ENCODE peak calls at places on chromosome 19, in eight cellular contexts. One of them, this sample, is unnamed.

GRCh38 chr19:14533450-14533849 is 4.1 kb downstream of the TECR start:
- DNase-seq in right cardiac atrium: no peak
- DNase-seq in breast epithelium: no peak
- DNase-seq in thoracic aorta: no peak
- DNase-seq in effector memory CD4-positive, alpha-beta T cell: no peak
- DNase-seq in OCI-LY7: no peak
- DNase-seq in fibroblast of villous mesenchyme: no peak
- DNase-seq in lower leg skin: no peak
- DNase-seq in this sample: no peak

GRCh38 chr19:29285878-29286277 is 72.9 kb upstream of the UQCRFS1 start:
- DNase-seq in right cardiac atrium: no peak
- DNase-seq in breast epithelium: no peak
- DNase-seq in thoracic aorta: no peak
- DNase-seq in effector memory CD4-positive, alpha-beta T cell: no peak
- DNase-seq in OCI-LY7: no peak
- DNase-seq in fibroblast of villous mesenchyme: no peak
- DNase-seq in lower leg skin: no peak
- DNase-seq in this sample: no peak

GRCh38 chr19:1026189-1027019 is at the start of gene CNN2:
- DNase-seq in right cardiac atrium: peak
- DNase-seq in breast epithelium: peak
- DNase-seq in thoracic aorta: no peak
- DNase-seq in effector memory CD4-positive, alpha-beta T cell: peak
- DNase-seq in OCI-LY7: peak
- DNase-seq in fibroblast of villous mesenchyme: peak
- DNase-seq in lower leg skin: peak
- DNase-seq in this sample: peak

GRCh38 chr19:45682908-45683307 is 8.8 kb downstream of the SNRPD2 start:
- DNase-seq in right cardiac atrium: no peak
- DNase-seq in breast epithelium: no peak
- DNase-seq in thoracic aorta: no peak
- DNase-seq in effector memory CD4-positive, alpha-beta T cell: no peak
- DNase-seq in OCI-LY7: no peak
- DNase-seq in fibroblast of villous mesenchyme: no peak
- DNase-seq in lower leg skin: no peak
- DNase-seq in this sample: no peak

GRCh38 chr19:6616011-6616410 is 25.1 kb upstream of the CD70 start:
- DNase-seq in right cardiac atrium: no peak
- DNase-seq in breast epithelium: no peak
- DNase-seq in thoracic aorta: no peak
- DNase-seq in effector memory CD4-positive, alpha-beta T cell: no peak
- DNase-seq in OCI-LY7: no peak
- DNase-seq in fibroblast of villous mesenchyme: no peak
- DNase-seq in lower leg skin: no peak
- DNase-seq in this sample: peak

GRCh38 chr19:23283925-23284324 is 33.7 kb upstream of the ZNF724 start:
- DNase-seq in right cardiac atrium: peak
- DNase-seq in breast epithelium: peak
- DNase-seq in thoracic aorta: no peak
- DNase-seq in effector memory CD4-positive, alpha-beta T cell: peak
- DNase-seq in OCI-LY7: peak
- DNase-seq in fibroblast of villous mesenchyme: peak
- DNase-seq in lower leg skin: no peak
- DNase-seq in this sample: peak

GRCh38 chr19:40219721-40220276 is 1.6 kb upstream of the TTC9B start:
- DNase-seq in right cardiac atrium: no peak
- DNase-seq in breast epithelium: no peak
- DNase-seq in thoracic aorta: no peak
- DNase-seq in effector memory CD4-positive, alpha-beta T cell: no peak
- DNase-seq in OCI-LY7: no peak
- DNase-seq in fibroblast of villous mesenchyme: peak
- DNase-seq in lower leg skin: no peak
- DNase-seq in this sample: no peak

GRCh38 chr19:45470147-45471081 is 2.6 kb downstream of the FOSB start:
- DNase-seq in right cardiac atrium: no peak
- DNase-seq in breast epithelium: no peak
- DNase-seq in thoracic aorta: no peak
- DNase-seq in effector memory CD4-positive, alpha-beta T cell: peak
- DNase-seq in OCI-LY7: no peak
- DNase-seq in fibroblast of villous mesenchyme: peak
- DNase-seq in lower leg skin: no peak
- DNase-seq in this sample: peak

GRCh38 chr19:17479325-17479791 is 9.0 kb downstream of the SLC27A1 start:
- DNase-seq in right cardiac atrium: no peak
- DNase-seq in breast epithelium: no peak
- DNase-seq in thoracic aorta: no peak
- DNase-seq in effector memory CD4-positive, alpha-beta T cell: no peak
- DNase-seq in OCI-LY7: no peak
- DNase-seq in fibroblast of villous mesenchyme: peak
- DNase-seq in lower leg skin: no peak
- DNase-seq in this sample: no peak

GRCh38 chr19:45110811-45111210 is 17.8 kb downstream of the PPP1R37 start:
- DNase-seq in right cardiac atrium: no peak
- DNase-seq in breast epithelium: no peak
- DNase-seq in thoracic aorta: no peak
- DNase-seq in effector memory CD4-positive, alpha-beta T cell: no peak
- DNase-seq in OCI-LY7: no peak
- DNase-seq in fibroblast of villous mesenchyme: no peak
- DNase-seq in lower leg skin: no peak
- DNase-seq in this sample: no peak

GRCh38 chr19:5024282-5024681 is 55.4 kb downstream of the KDM4B start:
- DNase-seq in right cardiac atrium: no peak
- DNase-seq in breast epithelium: no peak
- DNase-seq in thoracic aorta: no peak
- DNase-seq in effector memory CD4-positive, alpha-beta T cell: no peak
- DNase-seq in OCI-LY7: no peak
- DNase-seq in fibroblast of villous mesenchyme: no peak
- DNase-seq in lower leg skin: no peak
- DNase-seq in this sample: no peak

GRCh38 chr19:54448037-54448773 is 794 bp upstream of the LENG8 start:
- DNase-seq in right cardiac atrium: peak
- DNase-seq in breast epithelium: no peak
- DNase-seq in thoracic aorta: no peak
- DNase-seq in effector memory CD4-positive, alpha-beta T cell: peak
- DNase-seq in OCI-LY7: peak
- DNase-seq in fibroblast of villous mesenchyme: peak
- DNase-seq in lower leg skin: no peak
- DNase-seq in this sample: no peak

GRCh38 chr19:41753936-41754529 is 1.3 kb upstream of the CEACAM6 start:
- DNase-seq in right cardiac atrium: peak
- DNase-seq in breast epithelium: no peak
- DNase-seq in thoracic aorta: no peak
- DNase-seq in effector memory CD4-positive, alpha-beta T cell: peak
- DNase-seq in OCI-LY7: peak
- DNase-seq in fibroblast of villous mesenchyme: peak
- DNase-seq in lower leg skin: peak
- DNase-seq in this sample: peak

GRCh38 chr19:50460161-50460765 is 16.0 kb upstream of the EMC10 start:
- DNase-seq in right cardiac atrium: no peak
- DNase-seq in breast epithelium: no peak
- DNase-seq in thoracic aorta: no peak
- DNase-seq in effector memory CD4-positive, alpha-beta T cell: no peak
- DNase-seq in OCI-LY7: peak
- DNase-seq in fibroblast of villous mesenchyme: peak
- DNase-seq in lower leg skin: no peak
- DNase-seq in this sample: no peak

GRCh38 chr19:16814526-16815100 is 14.6 kb upstream of the SIN3B start:
- DNase-seq in right cardiac atrium: no peak
- DNase-seq in breast epithelium: no peak
- DNase-seq in thoracic aorta: no peak
- DNase-seq in effector memory CD4-positive, alpha-beta T cell: no peak
- DNase-seq in OCI-LY7: no peak
- DNase-seq in fibroblast of villous mesenchyme: no peak
- DNase-seq in lower leg skin: no peak
- DNase-seq in this sample: no peak

GRCh38 chr19:31676271-31677004 is 327.2 kb upstream of the TSHZ3 start:
- DNase-seq in right cardiac atrium: no peak
- DNase-seq in breast epithelium: no peak
- DNase-seq in thoracic aorta: no peak
- DNase-seq in effector memory CD4-positive, alpha-beta T cell: no peak
- DNase-seq in OCI-LY7: peak
- DNase-seq in fibroblast of villous mesenchyme: no peak
- DNase-seq in lower leg skin: no peak
- DNase-seq in this sample: no peak

GRCh38 chr19:31149306-31149975 is 199.8 kb downstream of the TSHZ3 start:
- DNase-seq in right cardiac atrium: no peak
- DNase-seq in breast epithelium: no peak
- DNase-seq in thoracic aorta: no peak
- DNase-seq in effector memory CD4-positive, alpha-beta T cell: no peak
- DNase-seq in OCI-LY7: no peak
- DNase-seq in fibroblast of villous mesenchyme: no peak
- DNase-seq in lower leg skin: no peak
- DNase-seq in this sample: no peak

GRCh38 chr19:13833330-13834265 is 38.4 kb downstream of the ZSWIM4 start:
- DNase-seq in right cardiac atrium: peak
- DNase-seq in breast epithelium: peak
- DNase-seq in thoracic aorta: peak
- DNase-seq in effector memory CD4-positive, alpha-beta T cell: peak
- DNase-seq in OCI-LY7: peak
- DNase-seq in fibroblast of villous mesenchyme: peak
- DNase-seq in lower leg skin: peak
- DNase-seq in this sample: peak

DNA sequence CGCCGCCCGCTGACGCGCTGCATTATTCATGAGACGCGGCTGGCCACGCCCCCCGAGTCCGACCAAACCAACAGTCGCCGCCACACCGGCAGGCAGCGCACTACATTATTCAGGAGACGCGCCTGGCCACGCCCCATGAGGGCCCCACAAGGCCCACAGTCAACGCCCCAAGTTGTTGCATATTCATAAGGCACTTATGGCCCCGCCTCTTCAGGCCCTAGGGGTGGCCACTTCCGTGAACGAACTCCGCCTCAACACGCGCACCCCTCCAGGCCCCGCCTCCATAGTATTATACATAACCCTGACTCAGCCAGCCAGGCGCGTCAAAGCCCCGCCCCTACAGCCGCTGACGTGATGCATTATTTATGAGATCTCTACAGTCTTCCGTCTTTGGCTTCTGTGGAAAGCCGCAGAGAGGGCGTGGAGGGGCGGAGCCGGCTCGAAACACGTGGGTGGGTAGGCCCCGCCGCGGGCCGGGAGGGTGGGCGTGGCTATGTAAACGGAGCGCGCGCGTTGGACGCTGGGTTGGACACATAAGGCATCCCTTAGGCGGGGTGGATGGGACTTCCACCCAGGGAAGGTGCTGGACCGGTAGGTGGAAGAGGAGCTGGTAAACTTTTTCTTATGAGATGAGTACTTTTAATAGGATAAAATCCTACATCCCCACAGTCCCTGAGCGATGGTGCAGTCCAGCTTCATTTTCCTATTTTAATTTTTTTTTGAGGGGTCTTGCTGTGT is 423 bp upstream of the ELL start:
- DNase-seq in right cardiac atrium: peak
- DNase-seq in breast epithelium: peak
- DNase-seq in thoracic aorta: peak
- DNase-seq in effector memory CD4-positive, alpha-beta T cell: peak
- DNase-seq in OCI-LY7: peak
- DNase-seq in fibroblast of villous mesenchyme: peak
- DNase-seq in lower leg skin: peak
- DNase-seq in this sample: peak
- H3K4me3 ChIP-seq in right cardiac atrium: peak
- H3K4me3 ChIP-seq in breast epithelium: peak
- H3K4me3 ChIP-seq in thoracic aorta: peak
- H3K4me3 ChIP-seq in effector memory CD4-positive, alpha-beta T cell: peak
- H3K4me3 ChIP-seq in OCI-LY7: peak
- H3K4me3 ChIP-seq in fibroblast of villous mesenchyme: peak
- H3K4me3 ChIP-seq in lower leg skin: no peak
- H3K4me3 ChIP-seq in this sample: peak

DNA sequence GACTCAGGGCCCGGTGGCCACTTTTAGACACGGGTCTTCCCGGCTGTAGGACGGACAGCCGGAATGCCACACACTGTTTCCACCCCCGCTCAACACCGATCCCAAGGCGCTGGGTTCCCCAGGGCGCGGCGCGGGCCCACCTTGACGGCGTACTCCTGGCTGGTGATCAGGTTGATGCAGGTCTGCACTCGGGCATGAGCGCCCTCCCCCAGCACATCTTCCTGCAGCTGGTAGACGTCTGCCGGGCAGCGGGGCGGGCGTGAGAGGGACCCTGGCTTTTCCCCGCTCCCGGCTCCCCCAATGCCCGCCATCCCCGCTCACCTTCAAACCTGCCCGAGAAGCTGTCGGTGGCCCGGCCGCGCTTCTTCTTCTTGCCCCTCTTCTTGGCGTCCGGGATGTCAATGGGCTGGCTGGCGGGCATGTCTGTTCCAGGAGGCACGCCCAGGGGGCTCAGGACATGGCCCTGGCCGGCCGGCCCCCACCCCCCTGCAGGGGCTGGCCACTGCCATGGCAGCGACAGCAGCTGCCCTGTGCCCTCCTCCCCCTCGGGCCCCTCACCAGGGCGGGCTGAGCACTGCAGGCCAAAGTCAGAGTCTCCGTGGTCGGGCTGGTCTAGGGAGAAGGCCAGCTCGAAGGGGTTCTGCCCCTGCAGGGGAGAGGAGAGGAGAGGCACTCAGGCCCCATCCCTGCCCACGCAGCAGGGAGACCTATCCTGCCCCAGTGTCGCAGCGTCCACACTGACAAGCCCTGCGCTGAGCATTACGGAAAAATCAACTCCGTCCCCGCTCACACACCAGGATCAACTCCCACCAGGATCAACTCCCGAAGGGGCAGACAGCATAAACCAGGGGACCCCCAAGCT is 4.8 kb downstream of the MKNK2 start:
- DNase-seq in right cardiac atrium: no peak
- DNase-seq in breast epithelium: no peak
- DNase-seq in thoracic aorta: no peak
- DNase-seq in effector memory CD4-positive, alpha-beta T cell: no peak
- DNase-seq in OCI-LY7: no peak
- DNase-seq in fibroblast of villous mesenchyme: no peak
- DNase-seq in lower leg skin: no peak
- DNase-seq in this sample: no peak
- H3K4me3 ChIP-seq in right cardiac atrium: no peak
- H3K4me3 ChIP-seq in breast epithelium: no peak
- H3K4me3 ChIP-seq in thoracic aorta: no peak
- H3K4me3 ChIP-seq in effector memory CD4-positive, alpha-beta T cell: no peak
- H3K4me3 ChIP-seq in OCI-LY7: no peak
- H3K4me3 ChIP-seq in fibroblast of villous mesenchyme: no peak
- H3K4me3 ChIP-seq in lower leg skin: no peak
- H3K4me3 ChIP-seq in this sample: no peak

DNA sequence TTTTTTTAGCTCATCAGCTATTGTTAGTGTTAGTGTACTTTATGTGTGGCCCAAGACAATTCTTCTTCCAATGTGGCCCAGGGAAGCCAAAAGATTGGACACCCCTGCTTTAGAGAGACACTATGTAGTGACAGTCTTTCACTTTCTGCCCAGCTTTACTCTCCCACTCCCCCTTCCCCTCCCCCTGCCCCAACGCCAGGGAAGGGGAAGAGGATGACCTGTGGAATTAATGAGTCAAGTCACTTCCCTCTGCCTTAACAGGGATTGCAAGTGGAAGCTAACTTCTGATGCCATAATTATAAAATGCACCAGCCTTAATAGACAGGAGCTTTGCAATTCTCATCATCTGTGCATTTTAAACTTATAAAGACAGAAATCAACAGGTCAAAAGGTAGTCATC is 1.6 kb downstream of the ZNF415 start:
- DNase-seq in right cardiac atrium: no peak
- DNase-seq in breast epithelium: no peak
- DNase-seq in thoracic aorta: no peak
- DNase-seq in effector memory CD4-positive, alpha-beta T cell: no peak
- DNase-seq in OCI-LY7: no peak
- DNase-seq in fibroblast of villous mesenchyme: no peak
- DNase-seq in lower leg skin: no peak
- DNase-seq in this sample: no peak
- H3K4me3 ChIP-seq in right cardiac atrium: no peak
- H3K4me3 ChIP-seq in breast epithelium: no peak
- H3K4me3 ChIP-seq in thoracic aorta: no peak
- H3K4me3 ChIP-seq in effector memory CD4-positive, alpha-beta T cell: no peak
- H3K4me3 ChIP-seq in OCI-LY7: no peak
- H3K4me3 ChIP-seq in fibroblast of villous mesenchyme: no peak
- H3K4me3 ChIP-seq in lower leg skin: no peak
- H3K4me3 ChIP-seq in this sample: no peak

GRCh38 chr19:19145281-19145999 is 7.2 kb upstream of the TMEM161A start:
- DNase-seq in right cardiac atrium: no peak
- DNase-seq in breast epithelium: no peak
- DNase-seq in thoracic aorta: no peak
- DNase-seq in effector memory CD4-positive, alpha-beta T cell: no peak
- DNase-seq in OCI-LY7: no peak
- DNase-seq in fibroblast of villous mesenchyme: no peak
- DNase-seq in lower leg skin: no peak
- DNase-seq in this sample: no peak
- H3K4me3 ChIP-seq in right cardiac atrium: no peak
- H3K4me3 ChIP-seq in breast epithelium: no peak
- H3K4me3 ChIP-seq in thoracic aorta: peak
- H3K4me3 ChIP-seq in effector memory CD4-positive, alpha-beta T cell: no peak
- H3K4me3 ChIP-seq in OCI-LY7: no peak
- H3K4me3 ChIP-seq in fibroblast of villous mesenchyme: no peak
- H3K4me3 ChIP-seq in lower leg skin: no peak
- H3K4me3 ChIP-seq in this sample: no peak